ENCODE peak calls at places on chromosome 22, in five cellular contexts. D is dorsolateral prefrontal cortex, E is lung, Y is cardiac muscle cell, G is suprapubic skin. K is an unnamed sample.

GRCh38 chr22:23286296-23286695 is 106.0 kb downstream of the BCR start:
- DNase-seq in D (no peak), E (no peak), Y (no peak), G (no peak), K (no peak)

GRCh38 chr22:35804421-35804820 is 86.7 kb downstream of the APOL5 start:
- DNase-seq in D (no peak), E (no peak), Y (no peak), G (no peak), K (no peak)

GRCh38 chr22:25898707-25899365 is 156.8 kb downstream of the MYO18B start:
- DNase-seq in D (no peak), E (no peak), Y (peak), G (no peak), K (no peak)

GRCh38 chr22:17931400-17931825 is 92.9 kb downstream of the MICAL3 start:
- DNase-seq in D (no peak), E (no peak), Y (no peak), G (peak), K (no peak)

GRCh38 chr22:36922097-36922608 is 8.7 kb downstream of the CSF2RB start:
- DNase-seq in D (no peak), E (no peak), Y (no peak), G (no peak), K (no peak)

GRCh38 chr22:32932176-32932575 is 126.0 kb downstream of the SYN3 start:
- DNase-seq in D (no peak), E (no peak), Y (no peak), G (no peak), K (no peak)

GRCh38 chr22:17734197-17734596 is 40.1 kb downstream of the BID start:
- DNase-seq in D (no peak), E (no peak), Y (no peak), G (no peak), K (no peak)

GRCh38 chr22:22084089-22084711 is 101.6 kb upstream of the TOP3B start:
- DNase-seq in D (no peak), E (no peak), Y (no peak), G (no peak), K (no peak)

GRCh38 chr22:50294319-50294656 is 13.2 kb downstream of the PLXNB2 start:
- DNase-seq in D (no peak), E (no peak), Y (no peak), G (no peak), K (no peak)

GRCh38 chr22:30816413-30816812 is 121.7 kb downstream of the OSBP2 start:
- DNase-seq in D (no peak), E (no peak), Y (no peak), G (peak), K (no peak)
- TF ChIP-seq CTCF in D (no peak), E (no peak), Y (no peak), G (no peak), K (no peak)

GRCh38 chr22:24376002-24376401 is 51.4 kb upstream of the ADORA2A start:
- DNase-seq in D (no peak), E (no peak), Y (no peak), G (no peak), K (no peak)

GRCh38 chr22:24379536-24379935 is 47.9 kb upstream of the ADORA2A start:
- DNase-seq in D (no peak), E (no peak), Y (no peak), G (no peak), K (no peak)

GRCh38 chr22:24383061-24383460 is 44.3 kb upstream of the ADORA2A start:
- DNase-seq in D (no peak), E (no peak), Y (no peak), G (no peak), K (no peak)

GRCh38 chr22:24376606-24377005 is 50.8 kb upstream of the ADORA2A start:
- DNase-seq in D (no peak), E (no peak), Y (no peak), G (no peak), K (no peak)

DNA sequence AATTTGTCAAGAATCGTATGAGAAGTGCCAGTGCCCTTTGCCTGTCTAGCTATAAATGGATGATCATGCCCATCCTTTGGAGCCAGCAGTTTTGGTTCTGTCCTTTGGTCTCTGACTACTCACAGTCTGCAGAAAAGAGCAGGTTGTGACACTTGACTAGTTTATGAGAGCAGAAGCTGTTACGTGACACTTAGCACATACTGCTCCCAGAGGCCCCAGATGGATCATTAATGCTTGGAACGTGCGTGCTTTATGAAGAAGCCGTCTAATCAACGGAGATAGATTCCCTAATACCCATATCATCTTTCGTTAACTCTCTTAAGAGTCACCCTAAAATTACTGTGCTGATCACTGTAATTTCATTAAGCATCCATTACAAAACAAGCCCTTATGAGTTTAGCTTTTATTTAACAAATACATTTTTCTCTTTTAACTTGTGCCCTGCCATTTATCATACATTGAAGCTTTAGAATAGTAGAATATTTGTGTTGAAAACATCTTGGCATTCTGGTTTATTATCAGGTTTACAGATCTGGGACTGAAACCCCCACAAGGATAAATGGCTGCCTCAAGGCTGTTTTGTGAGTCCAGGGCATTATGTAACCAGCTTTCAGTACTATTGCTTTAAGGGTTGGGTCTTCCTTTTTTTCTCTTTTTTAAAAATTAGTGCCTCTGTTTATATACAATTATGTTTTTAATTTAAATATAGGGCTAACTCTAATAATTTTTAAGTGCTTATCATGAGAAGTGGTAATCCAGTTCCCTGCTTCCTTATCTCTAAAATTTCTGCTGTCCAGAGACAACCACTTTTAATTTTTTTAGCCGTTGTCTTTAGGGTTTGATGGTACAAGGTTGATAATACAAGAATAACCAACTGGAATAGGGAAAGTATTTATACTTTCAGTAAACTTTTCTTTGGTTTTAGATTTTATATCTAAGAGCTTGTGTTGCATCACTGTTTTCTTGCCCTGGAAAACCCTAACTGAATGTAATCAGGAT is 46.9 kb upstream of the ADORA2A start:
- DNase-seq in D (no peak), E (no peak), Y (no peak), G (no peak), K (no peak)
- H3K4me3 ChIP-seq in D (no peak), E (no peak), Y (no peak), G (no peak), K (no peak)

GRCh38 chr22:42881298-42881697 is 24.2 kb upstream of the ARFGAP3 start:
- DNase-seq in D (no peak), E (no peak), Y (no peak), G (no peak), K (no peak)
- TF ChIP-seq CTCF in D (no peak), E (no peak), Y (no peak), G (no peak), K (no peak)

DNA sequence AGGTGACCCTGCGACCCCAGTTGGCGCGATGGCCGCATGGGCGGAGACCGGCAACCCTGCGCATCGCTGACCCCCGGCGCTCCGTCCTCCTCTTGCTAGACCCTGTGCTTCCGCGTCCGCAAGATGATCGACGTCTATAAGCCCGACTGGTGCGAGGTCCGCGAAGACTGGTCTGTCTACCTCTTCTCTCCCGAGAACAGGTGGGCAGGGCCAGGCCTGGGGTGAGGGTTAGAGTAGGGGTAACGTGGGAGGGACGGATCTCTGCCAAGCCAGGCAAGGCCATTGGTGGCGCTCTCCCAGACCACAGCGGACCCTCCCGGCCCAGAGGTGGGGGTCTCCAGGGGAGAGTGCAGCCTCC is 92.1 kb downstream of the CACNA1I start:
- DNase-seq in D (no peak), E (no peak), Y (no peak), G (no peak), K (no peak)
- H3K4me3 ChIP-seq in D (no peak), E (no peak), Y (peak), G (peak), K (no peak)

DNA sequence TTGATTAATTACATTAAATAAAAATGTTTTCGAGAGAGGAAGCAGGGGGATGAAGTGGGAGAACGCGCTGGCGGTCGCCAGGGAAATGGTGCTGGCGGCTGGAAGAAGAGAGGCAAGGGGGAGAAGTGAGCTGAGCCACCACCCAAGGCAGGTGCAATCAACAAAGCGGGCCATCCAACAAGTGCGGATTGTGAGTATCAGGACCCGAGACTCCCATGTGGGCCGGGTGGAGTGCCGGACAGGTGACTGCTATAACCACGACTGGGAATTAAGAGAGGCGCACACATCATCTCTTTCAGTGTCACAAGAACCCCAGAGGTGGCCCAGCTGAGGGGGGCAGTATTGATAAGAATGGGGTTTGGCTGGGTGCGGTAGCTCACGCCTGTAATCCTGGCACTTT is 41.2 kb upstream of the ATXN10 start:
- DNase-seq in D (no peak), E (no peak), Y (no peak), G (no peak), K (no peak)
- TF ChIP-seq CTCF in D (no peak), E (no peak), Y (no peak), G (no peak), K (no peak)

GRCh38 chr22:18970948-18971315 is 34.8 kb upstream of the PRODH start:
- DNase-seq in D (no peak), E (no peak), Y (no peak), G (no peak), K (no peak)
- H3K4me3 ChIP-seq in D (peak), E (no peak), Y (peak), G (peak), K (no peak)

DNA sequence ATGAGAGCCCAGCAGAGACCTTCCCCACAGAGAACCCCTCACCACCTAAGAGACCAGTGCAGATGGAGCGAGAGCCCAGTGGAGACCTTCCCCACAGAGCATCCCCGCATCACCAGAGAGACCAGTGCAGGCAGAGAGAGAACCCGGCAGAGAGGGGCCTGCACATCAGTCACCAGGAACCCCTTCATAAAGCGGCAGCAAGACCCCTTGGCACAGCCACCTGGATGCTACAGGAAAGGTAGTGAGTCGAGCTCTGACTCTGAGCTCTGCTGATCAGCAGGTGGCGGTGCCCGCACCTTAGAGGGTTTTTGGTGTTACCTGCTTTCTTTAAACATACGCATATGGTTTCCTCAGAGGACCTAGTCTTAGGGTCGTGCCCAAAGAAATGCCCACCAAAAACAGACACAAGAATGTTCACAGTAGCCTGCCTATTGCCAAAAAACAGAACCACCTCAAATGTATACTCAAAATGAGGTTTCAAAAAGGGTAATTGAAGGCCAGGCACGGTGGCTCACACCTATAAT is 678.7 kb downstream of the BRD1 start:
- DNase-seq in D (no peak), E (no peak), Y (no peak), G (peak), K (no peak)
- TF ChIP-seq CTCF in D (no peak), E (no peak), Y (no peak), G (no peak), K (no peak)

K was measured in fibroblast of villous mesenchyme.